ENCODE peak calls at places on chromosomes 6 and 20, in six cellular contexts. One of them, this sample, is unnamed. For H3K36me3, the result is how much of the 10 kb centered on the place peaks cover.

GRCh38 chr6:42726485-42727083 is 4.2 kb upstream of the PRPH2 start:
- DNase-seq in prostate gland: peak
- DNase-seq in heart left ventricle: peak
- DNase-seq in left ventricle myocardium inferior: peak
- DNase-seq in lung: peak
- DNase-seq in right lobe of liver: peak
- DNase-seq in this sample: peak

GRCh38 chr6:46044876-46045617 is 29.4 kb upstream of the CLIC5 start:
- DNase-seq in prostate gland: no peak
- DNase-seq in heart left ventricle: peak
- DNase-seq in left ventricle myocardium inferior: peak
- DNase-seq in lung: peak
- DNase-seq in right lobe of liver: no peak
- DNase-seq in this sample: no peak

GRCh38 chr6:16681260-16681873 is 79.9 kb downstream of the ATXN1 start:
- DNase-seq in prostate gland: no peak
- DNase-seq in heart left ventricle: no peak
- DNase-seq in left ventricle myocardium inferior: peak
- DNase-seq in lung: no peak
- DNase-seq in right lobe of liver: no peak
- DNase-seq in this sample: no peak

GRCh38 chr6:30689022-30689865 is 1.5 kb downstream of the NRM start:
- DNase-seq in prostate gland: no peak
- DNase-seq in heart left ventricle: no peak
- DNase-seq in left ventricle myocardium inferior: peak
- DNase-seq in lung: no peak
- DNase-seq in right lobe of liver: no peak
- DNase-seq in this sample: no peak

GRCh38 chr20:8777866-8778265 is 291.0 kb upstream of the PLCB4 start:
- DNase-seq in prostate gland: no peak
- DNase-seq in heart left ventricle: no peak
- DNase-seq in left ventricle myocardium inferior: no peak
- DNase-seq in lung: no peak
- DNase-seq in right lobe of liver: no peak
- DNase-seq in this sample: no peak

GRCh38 chr6:167849846-167850459 is 23.2 kb downstream of the AFDN start:
- DNase-seq in prostate gland: peak
- DNase-seq in heart left ventricle: no peak
- DNase-seq in left ventricle myocardium inferior: no peak
- DNase-seq in lung: no peak
- DNase-seq in right lobe of liver: no peak
- DNase-seq in this sample: no peak

GRCh38 chr6:38955876-38956275 is 92.7 kb upstream of the GLP1R start:
- DNase-seq in prostate gland: no peak
- DNase-seq in heart left ventricle: no peak
- DNase-seq in left ventricle myocardium inferior: peak
- DNase-seq in lung: no peak
- DNase-seq in right lobe of liver: peak
- DNase-seq in this sample: no peak

GRCh38 chr6:140319209-140319608 is 944.8 kb upstream of the CITED2 start:
- DNase-seq in prostate gland: no peak
- DNase-seq in heart left ventricle: no peak
- DNase-seq in left ventricle myocardium inferior: no peak
- DNase-seq in lung: no peak
- DNase-seq in right lobe of liver: no peak
- DNase-seq in this sample: peak

GRCh38 chr6:32973144-32973854 is 4.9 kb downstream of the BRD2 start:
- DNase-seq in prostate gland: peak
- DNase-seq in heart left ventricle: no peak
- DNase-seq in left ventricle myocardium inferior: no peak
- DNase-seq in lung: no peak
- DNase-seq in right lobe of liver: peak
- DNase-seq in this sample: no peak

GRCh38 chr6:75183099-75183541 is 22.7 kb downstream of the COL12A1 start:
- DNase-seq in prostate gland: no peak
- DNase-seq in heart left ventricle: no peak
- DNase-seq in left ventricle myocardium inferior: no peak
- DNase-seq in lung: no peak
- DNase-seq in right lobe of liver: no peak
- DNase-seq in this sample: no peak
- H3K4me3 ChIP-seq in prostate gland: no peak
- H3K4me3 ChIP-seq in heart left ventricle: no peak
- H3K4me3 ChIP-seq in left ventricle myocardium inferior: no peak
- H3K4me3 ChIP-seq in lung: no peak
- H3K4me3 ChIP-seq in right lobe of liver: no peak
- H3K4me3 ChIP-seq in this sample: no peak

GRCh38 chr20:41453006-41453950 is 86.7 kb upstream of the EMILIN3 start:
- DNase-seq in prostate gland: no peak
- DNase-seq in heart left ventricle: no peak
- DNase-seq in left ventricle myocardium inferior: no peak
- DNase-seq in lung: no peak
- DNase-seq in right lobe of liver: no peak
- DNase-seq in this sample: no peak
- H3K36me3 ChIP-seq in prostate gland: under half
- H3K36me3 ChIP-seq in heart left ventricle: half or more
- H3K36me3 ChIP-seq in left ventricle myocardium inferior: half or more
- H3K36me3 ChIP-seq in lung: under half
- H3K36me3 ChIP-seq in right lobe of liver: half or more
- H3K36me3 ChIP-seq in this sample: under half

DNA sequence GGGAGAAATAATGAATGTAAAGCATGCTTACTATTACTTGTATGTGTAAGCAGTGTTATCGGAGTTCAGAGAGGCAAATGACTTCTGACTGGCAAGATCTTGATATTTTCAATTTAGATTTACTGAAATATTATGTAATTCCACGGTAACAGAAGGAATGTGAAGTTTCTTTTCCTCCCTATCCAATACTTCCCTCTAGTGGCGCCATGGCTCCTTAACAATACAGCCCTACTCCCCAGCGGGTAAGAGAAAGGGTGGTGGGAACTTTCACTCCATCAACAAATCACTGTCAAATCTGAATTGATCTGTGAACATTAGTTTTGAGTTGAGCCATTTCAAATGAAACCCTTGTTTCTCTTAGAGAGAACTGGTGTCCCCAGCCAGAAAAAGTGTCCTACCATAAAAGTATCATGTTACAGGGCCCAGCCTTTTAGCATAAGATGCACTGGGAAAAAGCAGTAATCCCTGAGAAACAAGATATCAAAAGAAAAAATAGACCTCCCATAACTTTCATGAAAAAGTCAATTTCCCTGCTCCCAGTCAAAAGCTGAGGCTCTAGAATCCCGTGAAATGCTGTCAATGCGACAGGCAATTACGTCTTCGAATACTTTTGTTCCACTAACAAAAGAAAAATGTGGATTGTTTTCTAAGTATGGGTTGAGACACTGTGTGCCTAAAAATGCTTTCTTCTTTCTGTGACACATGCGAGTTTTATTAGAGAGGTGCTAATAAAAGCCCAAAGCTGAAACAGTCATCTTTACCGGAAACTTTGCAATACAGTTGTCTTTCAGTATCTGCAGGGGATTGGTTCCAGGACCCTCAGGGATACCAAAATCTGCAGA is 12.9 kb downstream of the COX7A2 start:
- DNase-seq in prostate gland: no peak
- DNase-seq in heart left ventricle: no peak
- DNase-seq in left ventricle myocardium inferior: no peak
- DNase-seq in lung: no peak
- DNase-seq in right lobe of liver: no peak
- DNase-seq in this sample: no peak
- TF ChIP-seq CTCF in prostate gland: peak
- TF ChIP-seq CTCF in heart left ventricle: peak
- TF ChIP-seq CTCF in left ventricle myocardium inferior: peak
- TF ChIP-seq CTCF in lung: peak
- TF ChIP-seq CTCF in right lobe of liver: peak
- TF ChIP-seq CTCF in this sample: peak

DNA sequence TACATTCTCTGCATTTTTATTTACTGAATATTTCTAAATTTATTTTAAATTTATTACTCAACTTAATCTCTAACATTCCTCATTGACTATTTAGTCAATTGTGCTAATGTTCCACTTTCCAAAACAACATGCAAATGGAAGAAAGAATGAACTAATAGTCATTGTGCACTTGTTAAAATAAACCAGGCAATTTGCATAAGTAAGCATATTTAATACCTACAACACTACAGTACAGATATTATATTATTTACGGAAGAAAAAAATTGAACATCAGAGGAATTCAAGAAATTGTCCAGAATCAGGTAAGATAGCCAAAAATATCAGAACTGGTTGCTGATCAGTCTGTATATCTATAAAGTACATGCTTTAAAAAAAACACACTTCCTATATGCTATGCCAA is 320.5 kb downstream of the CENPW start:
- DNase-seq in prostate gland: no peak
- DNase-seq in heart left ventricle: no peak
- DNase-seq in left ventricle myocardium inferior: no peak
- DNase-seq in lung: no peak
- DNase-seq in right lobe of liver: no peak
- DNase-seq in this sample: no peak
- H3K4me3 ChIP-seq in prostate gland: no peak
- H3K4me3 ChIP-seq in heart left ventricle: no peak
- H3K4me3 ChIP-seq in left ventricle myocardium inferior: no peak
- H3K4me3 ChIP-seq in lung: no peak
- H3K4me3 ChIP-seq in right lobe of liver: no peak
- H3K4me3 ChIP-seq in this sample: no peak

GRCh38 chr6:107561325-107561724 is 71.4 kb downstream of the SOBP start:
- DNase-seq in prostate gland: no peak
- DNase-seq in heart left ventricle: peak
- DNase-seq in left ventricle myocardium inferior: peak
- DNase-seq in lung: no peak
- DNase-seq in right lobe of liver: no peak
- DNase-seq in this sample: no peak
- H3K36me3 ChIP-seq in prostate gland: under half
- H3K36me3 ChIP-seq in heart left ventricle: under half
- H3K36me3 ChIP-seq in left ventricle myocardium inferior: under half
- H3K36me3 ChIP-seq in lung: under half
- H3K36me3 ChIP-seq in right lobe of liver: under half
- H3K36me3 ChIP-seq in this sample: under half

GRCh38 chr20:5788385-5788895 is 38.2 kb downstream of the SHLD1 start:
- DNase-seq in prostate gland: peak
- DNase-seq in heart left ventricle: peak
- DNase-seq in left ventricle myocardium inferior: peak
- DNase-seq in lung: peak
- DNase-seq in right lobe of liver: peak
- DNase-seq in this sample: peak
- TF ChIP-seq CTCF in prostate gland: peak
- TF ChIP-seq CTCF in heart left ventricle: peak
- TF ChIP-seq CTCF in left ventricle myocardium inferior: peak
- TF ChIP-seq CTCF in lung: peak
- TF ChIP-seq CTCF in right lobe of liver: peak
- TF ChIP-seq CTCF in this sample: peak

GRCh38 chr6:87828044-87828443 is 126.0 kb upstream of the AKIRIN2 start:
- DNase-seq in prostate gland: no peak
- DNase-seq in heart left ventricle: no peak
- DNase-seq in left ventricle myocardium inferior: no peak
- DNase-seq in lung: no peak
- DNase-seq in right lobe of liver: no peak
- DNase-seq in this sample: peak

GRCh38 chr6:87827291-87827690 is 125.3 kb upstream of the AKIRIN2 start:
- DNase-seq in prostate gland: no peak
- DNase-seq in heart left ventricle: no peak
- DNase-seq in left ventricle myocardium inferior: no peak
- DNase-seq in lung: no peak
- DNase-seq in right lobe of liver: no peak
- DNase-seq in this sample: no peak

GRCh38 chr6:87829622-87830121 is 127.6 kb upstream of the AKIRIN2 start:
- DNase-seq in prostate gland: no peak
- DNase-seq in heart left ventricle: no peak
- DNase-seq in left ventricle myocardium inferior: no peak
- DNase-seq in lung: no peak
- DNase-seq in right lobe of liver: no peak
- DNase-seq in this sample: no peak

GRCh38 chr6:87830834-87831374 is 128.9 kb upstream of the AKIRIN2 start:
- DNase-seq in prostate gland: no peak
- DNase-seq in heart left ventricle: no peak
- DNase-seq in left ventricle myocardium inferior: no peak
- DNase-seq in lung: no peak
- DNase-seq in right lobe of liver: no peak
- DNase-seq in this sample: no peak

GRCh38 chr6:87832025-87832825 is 130.2 kb upstream of the AKIRIN2 start:
- DNase-seq in prostate gland: no peak
- DNase-seq in heart left ventricle: no peak
- DNase-seq in left ventricle myocardium inferior: no peak
- DNase-seq in lung: no peak
- DNase-seq in right lobe of liver: peak
- DNase-seq in this sample: peak
- H3K4me3 ChIP-seq in prostate gland: peak
- H3K4me3 ChIP-seq in heart left ventricle: peak
- H3K4me3 ChIP-seq in left ventricle myocardium inferior: peak
- H3K4me3 ChIP-seq in lung: no peak
- H3K4me3 ChIP-seq in right lobe of liver: peak
- H3K4me3 ChIP-seq in this sample: peak

GRCh38 chr6:159041181-159041580 is 3.6 kb downstream of the TAGAP start:
- DNase-seq in prostate gland: no peak
- DNase-seq in heart left ventricle: no peak
- DNase-seq in left ventricle myocardium inferior: no peak
- DNase-seq in lung: no peak
- DNase-seq in right lobe of liver: no peak
- DNase-seq in this sample: no peak
- H3K36me3 ChIP-seq in prostate gland: under half
- H3K36me3 ChIP-seq in heart left ventricle: under half
- H3K36me3 ChIP-seq in left ventricle myocardium inferior: under half
- H3K36me3 ChIP-seq in lung: under half
- H3K36me3 ChIP-seq in right lobe of liver: under half
- H3K36me3 ChIP-seq in this sample: under half

DNA sequence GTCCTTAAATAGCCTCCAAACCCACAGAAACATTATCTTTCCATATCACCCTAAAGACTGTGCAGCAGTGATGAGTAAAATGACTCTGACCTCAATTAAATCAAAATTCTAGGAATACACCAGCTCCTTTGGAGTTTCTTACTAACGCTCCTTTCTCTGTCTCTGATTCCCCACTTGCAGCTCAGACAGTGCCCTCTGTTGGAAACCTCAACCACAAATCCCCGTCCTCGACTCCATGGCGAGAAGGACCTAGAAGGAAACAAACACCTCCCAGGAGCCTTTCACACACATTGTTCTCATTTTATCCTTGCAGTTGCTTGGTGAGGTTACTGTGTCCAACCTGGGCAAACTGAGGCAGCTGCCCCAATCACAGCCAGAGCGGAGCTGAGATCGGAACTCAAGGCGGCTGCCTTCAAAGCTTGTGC is 17.7 kb upstream of the PARD6B start:
- DNase-seq in prostate gland: no peak
- DNase-seq in heart left ventricle: peak
- DNase-seq in left ventricle myocardium inferior: no peak
- DNase-seq in lung: no peak
- DNase-seq in right lobe of liver: no peak
- DNase-seq in this sample: no peak
- TF ChIP-seq CTCF in prostate gland: peak
- TF ChIP-seq CTCF in heart left ventricle: peak
- TF ChIP-seq CTCF in left ventricle myocardium inferior: peak
- TF ChIP-seq CTCF in lung: peak
- TF ChIP-seq CTCF in right lobe of liver: peak
- TF ChIP-seq CTCF in this sample: no peak